ENCODE peak calls at places on chromosomes 1 and 21, in four cellular contexts. E is GM04503, X is cardiac fibroblast, S is nephron progenitor cell. C is an unnamed sample.

GRCh38 chr1:116556289-116557006 is 14.4 kb downstream of the CD58 start:
- DNase-seq in E (no peak), X (peak; percentile 98), S (no peak), C (peak; percentile 89)

GRCh38 chr1:165376041-165376810 is 19.7 kb upstream of the LMX1A start:
- DNase-seq in E (peak; percentile 94), X (peak; percentile 89), S (peak; percentile 75), C (peak; percentile 89)

GRCh38 chr1:52691856-52692255 is 6.3 kb downstream of the COA7 start:
- DNase-seq in E (no peak), X (peak; percentile 22), S (no peak), C (no peak)

GRCh38 chr1:117599822-117600221 is 6.0 kb upstream of the TENT5C start:
- DNase-seq in E (no peak), X (no peak), S (no peak), C (no peak)

GRCh38 chr1:37096523-37096922 is 62.2 kb upstream of the GRIK3 start:
- DNase-seq in E (no peak), X (no peak), S (no peak), C (no peak)

GRCh38 chr21:44845418-44846200 is 27.7 kb upstream of the SUMO3 start:
- DNase-seq in E (no peak), X (peak; percentile 60), S (peak; percentile 81), C (no peak)

GRCh38 chr1:85090225-85090624 is 41.9 kb upstream of the MCOLN3 start:
- DNase-seq in E (no peak), X (no peak), S (no peak), C (no peak)

GRCh38 chr21:42291003-42291750 is 24.0 kb downstream of the TFF3 start:
- DNase-seq in E (no peak), X (no peak), S (no peak), C (no peak)

GRCh38 chr1:205360166-205360565 is 3.4 kb upstream of the KLHDC8A start:
- DNase-seq in E (no peak), X (no peak), S (no peak), C (no peak)

GRCh38 chr1:147561473-147561840 is 20.2 kb downstream of the BCL9 start:
- DNase-seq in E (no peak), X (no peak), S (no peak), C (no peak)

GRCh38 chr1:91406773-91407389 is 2.2 kb upstream of the HFM1 start:
- DNase-seq in E (no peak), X (no peak), S (no peak), C (no peak)

GRCh38 chr1:56686171-56686570 is 41.1 kb downstream of the PRKAA2 start:
- DNase-seq in E (no peak), X (peak; percentile 25), S (no peak), C (no peak)

GRCh38 chr1:237219751-237220150 is 177.8 kb downstream of the RYR2 start:
- DNase-seq in E (no peak), X (no peak), S (no peak), C (no peak)

GRCh38 chr1:100646000-100646399 is 73.5 kb upstream of the VCAM1 start:
- DNase-seq in E (no peak), X (no peak), S (no peak), C (no peak)

GRCh38 chr1:22578732-22579361 is 15.6 kb downstream of the EPHA8 start:
- DNase-seq in E (no peak), X (no peak), S (no peak), C (no peak)

GRCh38 chr1:109537450-109538178 is 2.1 kb upstream of the GPR61 start:
- DNase-seq in E (no peak), X (no peak), S (no peak), C (no peak)

GRCh38 chr1:12556368-12556930 is 61.6 kb downstream of the DHRS3 start:
- DNase-seq in E (peak; percentile 95), X (peak; percentile 38), S (no peak), C (peak; percentile 90)

GRCh38 chr1:55869050-55869449 is 653.9 kb upstream of the USP24 start:
- DNase-seq in E (peak; percentile 22), X (no peak), S (no peak), C (no peak)

GRCh38 chr21:28856588-28857250 is 136.0 kb downstream of the LTN1 start:
- DNase-seq in E (no peak), X (no peak), S (peak; percentile 35), C (no peak)

GRCh38 chr21:15061284-15061683 is 3.5 kb downstream of the NRIP1 start:
- DNase-seq in E (no peak), X (no peak), S (no peak), C (no peak)

GRCh38 chr1:14791611-14792010 is 193.1 kb downstream of the KAZN start:
- DNase-seq in E (no peak), X (no peak), S (no peak), C (no peak)

GRCh38 chr1:164380893-164381292 is 178.1 kb upstream of the PBX1 start:
- DNase-seq in E (peak; percentile 26), X (peak; percentile 50), S (no peak), C (peak; percentile 57)

GRCh38 chr1:24136956-24137539 is 5.9 kb downstream of the IL22RA1 start:
- DNase-seq in E (no peak), X (no peak), S (no peak), C (no peak)

GRCh38 chr1:111776397-111776796 is 20.7 kb downstream of the DDX20 start:
- DNase-seq in E (no peak), X (no peak), S (no peak), C (no peak)

GRCh38 chr1:47186267-47187185 is 3.3 kb downstream of the PDZK1IP1 start:
- DNase-seq in E (no peak), X (no peak), S (no peak), C (no peak)

GRCh38 chr1:93988634-93989350 is 79.6 kb upstream of the GCLM start:
- DNase-seq in E (peak; percentile 79), X (peak; percentile 96), S (no peak), C (peak; percentile 92)

GRCh38 chr1:84382127-84382526 is 16.2 kb upstream of the DNASE2B start:
- DNase-seq in E (no peak), X (peak; percentile 11), S (no peak), C (no peak)

GRCh38 chr1:219143735-219144134 is 29.9 kb upstream of the LYPLAL1 start:
- DNase-seq in E (no peak), X (peak; percentile 56), S (no peak), C (no peak)

GRCh38 chr1:208235983-208236761 is 8.0 kb downstream of the PLXNA2 start:
- DNase-seq in E (no peak), X (peak; percentile 80), S (no peak), C (no peak)

GRCh38 chr1:68112835-68113243 is 62.4 kb upstream of the DIRAS3 start:
- DNase-seq in E (peak; percentile 62), X (peak; percentile 91), S (no peak), C (no peak)

GRCh38 chr21:34073032-34073748 is at the start of the genes MRPS6 and SLC5A3:
- DNase-seq in E (no peak), X (peak; percentile 81), S (peak; percentile 90), C (peak; percentile 31)

GRCh38 chr1:180424848-180425457 is 77.4 kb downstream of the ACBD6 start:
- DNase-seq in E (no peak), X (no peak), S (no peak), C (no peak)

GRCh38 chr1:179178965-179179364 is 50.5 kb downstream of the ABL2 start:
- DNase-seq in E (peak; percentile 57), X (peak; percentile 76), S (no peak), C (no peak)

GRCh38 chr1:9413877-9414213 is 121.2 kb downstream of the SPSB1 start:
- DNase-seq in E (peak; percentile 34), X (no peak), S (no peak), C (peak; percentile 37)

GRCh38 chr21:44428281-44428942 is 26.9 kb upstream of the LRRC3 start:
- DNase-seq in E (no peak), X (peak; percentile 12), S (no peak), C (no peak)

GRCh38 chr1:234770031-234770795 is 160.2 kb upstream of the IRF2BP2 start:
- DNase-seq in E (no peak), X (no peak), S (no peak), C (no peak)

GRCh38 chr21:18411565-18411964 is 8.0 kb upstream of the TMPRSS15 start:
- DNase-seq in E (no peak), X (no peak), S (no peak), C (no peak)

GRCh38 chr1:33460947-33461629 is 11.4 kb upstream of the ZSCAN20 start:
- DNase-seq in E (no peak), X (no peak), S (no peak), C (no peak)

GRCh38 chr1:54270543-54270942 is 70.6 kb downstream of the MRPL37 start:
- DNase-seq in E (no peak), X (no peak), S (no peak), C (no peak)

C was measured in AG09309.